ENCODE peak calls at places on chromosomes 11 and 22, in nine cellular contexts. One of them, this sample, is unnamed. For H3K4me1, the result is how much of the 10 kb centered on the place peaks cover.

GRCh38 chr22:19350947-19351346 is 59.4 kb upstream of the CLTCL1 start:
- DNase-seq in PC-9: no peak
- DNase-seq in pancreas: no peak
- DNase-seq in cardiac muscle cell: no peak
- DNase-seq in DND-41: no peak
- DNase-seq in CD8-positive, alpha-beta memory T cell: no peak
- DNase-seq in testis: no peak
- DNase-seq in left ventricle myocardium inferior: no peak
- DNase-seq in endodermal cell: no peak
- DNase-seq in this sample: no peak

GRCh38 chr11:120329556-120329955 is 4.5 kb downstream of the TLCD5 start:
- DNase-seq in PC-9: no peak
- DNase-seq in pancreas: no peak
- DNase-seq in cardiac muscle cell: no peak
- DNase-seq in DND-41: no peak
- DNase-seq in CD8-positive, alpha-beta memory T cell: no peak
- DNase-seq in testis: no peak
- DNase-seq in left ventricle myocardium inferior: no peak
- DNase-seq in endodermal cell: no peak
- DNase-seq in this sample: no peak

GRCh38 chr11:120652705-120653335 is 141.3 kb downstream of the GRIK4 start:
- DNase-seq in PC-9: no peak
- DNase-seq in pancreas: no peak
- DNase-seq in cardiac muscle cell: no peak
- DNase-seq in DND-41: peak
- DNase-seq in CD8-positive, alpha-beta memory T cell: no peak
- DNase-seq in testis: no peak
- DNase-seq in left ventricle myocardium inferior: no peak
- DNase-seq in endodermal cell: no peak
- DNase-seq in this sample: no peak

GRCh38 chr11:61152816-61153592 is 8.2 kb downstream of the VPS37C start:
- DNase-seq in PC-9: peak
- DNase-seq in pancreas: no peak
- DNase-seq in cardiac muscle cell: no peak
- DNase-seq in DND-41: no peak
- DNase-seq in CD8-positive, alpha-beta memory T cell: no peak
- DNase-seq in testis: no peak
- DNase-seq in left ventricle myocardium inferior: no peak
- DNase-seq in endodermal cell: no peak
- DNase-seq in this sample: no peak

GRCh38 chr11:123173040-123173855 is 21.8 kb downstream of the CLMP start:
- DNase-seq in PC-9: no peak
- DNase-seq in pancreas: peak
- DNase-seq in cardiac muscle cell: no peak
- DNase-seq in DND-41: no peak
- DNase-seq in CD8-positive, alpha-beta memory T cell: no peak
- DNase-seq in testis: no peak
- DNase-seq in left ventricle myocardium inferior: no peak
- DNase-seq in endodermal cell: no peak
- DNase-seq in this sample: no peak

GRCh38 chr11:104033134-104033533 is 3.3 kb upstream of the DDI1 start:
- DNase-seq in PC-9: peak
- DNase-seq in pancreas: no peak
- DNase-seq in cardiac muscle cell: no peak
- DNase-seq in DND-41: no peak
- DNase-seq in CD8-positive, alpha-beta memory T cell: no peak
- DNase-seq in testis: peak
- DNase-seq in left ventricle myocardium inferior: no peak
- DNase-seq in endodermal cell: no peak
- DNase-seq in this sample: no peak

GRCh38 chr22:25067851-25068421 is 115.4 kb downstream of the KIAA1671 start:
- DNase-seq in PC-9: no peak
- DNase-seq in pancreas: no peak
- DNase-seq in cardiac muscle cell: no peak
- DNase-seq in DND-41: peak
- DNase-seq in CD8-positive, alpha-beta memory T cell: peak
- DNase-seq in testis: no peak
- DNase-seq in left ventricle myocardium inferior: no peak
- DNase-seq in endodermal cell: no peak
- DNase-seq in this sample: peak

GRCh38 chr11:68997995-68998348 is 15.1 kb downstream of the MRGPRF start:
- DNase-seq in PC-9: no peak
- DNase-seq in pancreas: no peak
- DNase-seq in cardiac muscle cell: no peak
- DNase-seq in DND-41: no peak
- DNase-seq in CD8-positive, alpha-beta memory T cell: no peak
- DNase-seq in testis: no peak
- DNase-seq in left ventricle myocardium inferior: no peak
- DNase-seq in endodermal cell: peak
- DNase-seq in this sample: no peak

GRCh38 chr22:39388261-39389011 is 11.1 kb upstream of the TAB1 start:
- DNase-seq in PC-9: peak
- DNase-seq in pancreas: peak
- DNase-seq in cardiac muscle cell: peak
- DNase-seq in DND-41: peak
- DNase-seq in CD8-positive, alpha-beta memory T cell: peak
- DNase-seq in testis: peak
- DNase-seq in left ventricle myocardium inferior: peak
- DNase-seq in endodermal cell: peak
- DNase-seq in this sample: peak

GRCh38 chr11:120337896-120338840 is 2.0 kb downstream of the ARHGEF12 start:
- DNase-seq in PC-9: no peak
- DNase-seq in pancreas: no peak
- DNase-seq in cardiac muscle cell: peak
- DNase-seq in DND-41: no peak
- DNase-seq in CD8-positive, alpha-beta memory T cell: no peak
- DNase-seq in testis: peak
- DNase-seq in left ventricle myocardium inferior: no peak
- DNase-seq in endodermal cell: no peak
- DNase-seq in this sample: peak

GRCh38 chr11:119671048-119671447 is 58.0 kb downstream of the NECTIN1 start:
- DNase-seq in PC-9: no peak
- DNase-seq in pancreas: peak
- DNase-seq in cardiac muscle cell: no peak
- DNase-seq in DND-41: no peak
- DNase-seq in CD8-positive, alpha-beta memory T cell: no peak
- DNase-seq in testis: peak
- DNase-seq in left ventricle myocardium inferior: peak
- DNase-seq in endodermal cell: no peak
- DNase-seq in this sample: no peak

GRCh38 chr11:10305964-10306918 is 1.4 kb downstream of the ADM start:
- DNase-seq in PC-9: no peak
- DNase-seq in pancreas: no peak
- DNase-seq in cardiac muscle cell: peak
- DNase-seq in DND-41: no peak
- DNase-seq in CD8-positive, alpha-beta memory T cell: no peak
- DNase-seq in testis: no peak
- DNase-seq in left ventricle myocardium inferior: peak
- DNase-seq in endodermal cell: peak
- DNase-seq in this sample: no peak

GRCh38 chr22:26364066-26365015 is 64.7 kb upstream of the ASPHD2 start:
- DNase-seq in PC-9: peak
- DNase-seq in pancreas: peak
- DNase-seq in cardiac muscle cell: peak
- DNase-seq in DND-41: peak
- DNase-seq in CD8-positive, alpha-beta memory T cell: peak
- DNase-seq in testis: peak
- DNase-seq in left ventricle myocardium inferior: peak
- DNase-seq in endodermal cell: peak
- DNase-seq in this sample: peak

GRCh38 chr11:123690490-123690889 is 36.1 kb upstream of the SCN3B start:
- DNase-seq in PC-9: no peak
- DNase-seq in pancreas: no peak
- DNase-seq in cardiac muscle cell: no peak
- DNase-seq in DND-41: no peak
- DNase-seq in CD8-positive, alpha-beta memory T cell: no peak
- DNase-seq in testis: no peak
- DNase-seq in left ventricle myocardium inferior: no peak
- DNase-seq in endodermal cell: no peak
- DNase-seq in this sample: peak

GRCh38 chr22:31148953-31149627 is 8.8 kb upstream of the PLA2G3 start:
- DNase-seq in PC-9: peak
- DNase-seq in pancreas: peak
- DNase-seq in cardiac muscle cell: peak
- DNase-seq in DND-41: peak
- DNase-seq in CD8-positive, alpha-beta memory T cell: no peak
- DNase-seq in testis: peak
- DNase-seq in left ventricle myocardium inferior: peak
- DNase-seq in endodermal cell: peak
- DNase-seq in this sample: peak

GRCh38 chr11:82775736-82776346 is 42.2 kb upstream of the FAM181B start:
- DNase-seq in PC-9: peak
- DNase-seq in pancreas: no peak
- DNase-seq in cardiac muscle cell: peak
- DNase-seq in DND-41: peak
- DNase-seq in CD8-positive, alpha-beta memory T cell: no peak
- DNase-seq in testis: no peak
- DNase-seq in left ventricle myocardium inferior: no peak
- DNase-seq in endodermal cell: peak
- DNase-seq in this sample: peak

GRCh38 chr11:36073411-36074203 is 129.7 kb downstream of the LDLRAD3 start:
- DNase-seq in PC-9: no peak
- DNase-seq in pancreas: no peak
- DNase-seq in cardiac muscle cell: no peak
- DNase-seq in DND-41: no peak
- DNase-seq in CD8-positive, alpha-beta memory T cell: no peak
- DNase-seq in testis: no peak
- DNase-seq in left ventricle myocardium inferior: peak
- DNase-seq in endodermal cell: no peak
- DNase-seq in this sample: no peak

GRCh38 chr22:50315289-50316113 is 8.1 kb upstream of the PLXNB2 start:
- DNase-seq in PC-9: no peak
- DNase-seq in pancreas: no peak
- DNase-seq in cardiac muscle cell: no peak
- DNase-seq in DND-41: no peak
- DNase-seq in CD8-positive, alpha-beta memory T cell: no peak
- DNase-seq in testis: no peak
- DNase-seq in left ventricle myocardium inferior: no peak
- DNase-seq in endodermal cell: no peak
- DNase-seq in this sample: no peak

GRCh38 chr11:9753031-9753430 is 89.2 kb downstream of the SWAP70 start:
- DNase-seq in PC-9: no peak
- DNase-seq in pancreas: no peak
- DNase-seq in cardiac muscle cell: no peak
- DNase-seq in DND-41: no peak
- DNase-seq in CD8-positive, alpha-beta memory T cell: no peak
- DNase-seq in testis: no peak
- DNase-seq in left ventricle myocardium inferior: no peak
- DNase-seq in endodermal cell: no peak
- DNase-seq in this sample: no peak

GRCh38 chr11:118340437-118340836 is 2.1 kb downstream of the CD3D start:
- DNase-seq in PC-9: no peak
- DNase-seq in pancreas: no peak
- DNase-seq in cardiac muscle cell: no peak
- DNase-seq in DND-41: peak
- DNase-seq in CD8-positive, alpha-beta memory T cell: no peak
- DNase-seq in testis: no peak
- DNase-seq in left ventricle myocardium inferior: no peak
- DNase-seq in endodermal cell: no peak
- DNase-seq in this sample: no peak

GRCh38 chr11:118343248-118343647 is 743 bp upstream of the CD3D start:
- DNase-seq in PC-9: no peak
- DNase-seq in pancreas: no peak
- DNase-seq in cardiac muscle cell: no peak
- DNase-seq in DND-41: peak
- DNase-seq in CD8-positive, alpha-beta memory T cell: no peak
- DNase-seq in testis: no peak
- DNase-seq in left ventricle myocardium inferior: no peak
- DNase-seq in endodermal cell: no peak
- DNase-seq in this sample: no peak

GRCh38 chr11:118343981-118344521 is at the start of gene CD3G:
- DNase-seq in PC-9: no peak
- DNase-seq in pancreas: no peak
- DNase-seq in cardiac muscle cell: no peak
- DNase-seq in DND-41: peak
- DNase-seq in CD8-positive, alpha-beta memory T cell: peak
- DNase-seq in testis: no peak
- DNase-seq in left ventricle myocardium inferior: no peak
- DNase-seq in endodermal cell: no peak
- DNase-seq in this sample: peak

GRCh38 chr11:118341749-118342489 is 586 bp downstream of the CD3D start:
- DNase-seq in PC-9: no peak
- DNase-seq in pancreas: no peak
- DNase-seq in cardiac muscle cell: no peak
- DNase-seq in DND-41: peak
- DNase-seq in CD8-positive, alpha-beta memory T cell: no peak
- DNase-seq in testis: no peak
- DNase-seq in left ventricle myocardium inferior: no peak
- DNase-seq in endodermal cell: no peak
- DNase-seq in this sample: no peak

GRCh38 chr11:118342503-118343161 is at the start of gene CD3D:
- DNase-seq in PC-9: no peak
- DNase-seq in pancreas: no peak
- DNase-seq in cardiac muscle cell: no peak
- DNase-seq in DND-41: peak
- DNase-seq in CD8-positive, alpha-beta memory T cell: peak
- DNase-seq in testis: no peak
- DNase-seq in left ventricle myocardium inferior: no peak
- DNase-seq in endodermal cell: peak
- DNase-seq in this sample: peak
- H3K4me3 ChIP-seq in PC-9: no peak
- H3K4me3 ChIP-seq in pancreas: no peak
- H3K4me3 ChIP-seq in cardiac muscle cell: no peak
- H3K4me3 ChIP-seq in DND-41: peak
- H3K4me3 ChIP-seq in CD8-positive, alpha-beta memory T cell: peak
- H3K4me3 ChIP-seq in testis: no peak
- H3K4me3 ChIP-seq in left ventricle myocardium inferior: no peak
- H3K4me3 ChIP-seq in endodermal cell: no peak
- H3K4me3 ChIP-seq in this sample: peak

GRCh38 chr11:63911876-63912275 is 5.1 kb downstream of the RCOR2 start:
- DNase-seq in PC-9: no peak
- DNase-seq in pancreas: no peak
- DNase-seq in cardiac muscle cell: no peak
- DNase-seq in DND-41: no peak
- DNase-seq in CD8-positive, alpha-beta memory T cell: no peak
- DNase-seq in testis: no peak
- DNase-seq in left ventricle myocardium inferior: no peak
- DNase-seq in endodermal cell: no peak
- DNase-seq in this sample: no peak
- H3K4me1 ChIP-seq in PC-9: under half
- H3K4me1 ChIP-seq in pancreas: under half
- H3K4me1 ChIP-seq in cardiac muscle cell: under half
- H3K4me1 ChIP-seq in DND-41: under half
- H3K4me1 ChIP-seq in CD8-positive, alpha-beta memory T cell: under half
- H3K4me1 ChIP-seq in testis: under half
- H3K4me1 ChIP-seq in left ventricle myocardium inferior: half or more
- H3K4me1 ChIP-seq in endodermal cell: under half
- H3K4me1 ChIP-seq in this sample: under half

GRCh38 chr11:117313828-117314768 is 2.0 kb downstream of the BACE1 start:
- DNase-seq in PC-9: no peak
- DNase-seq in pancreas: no peak
- DNase-seq in cardiac muscle cell: no peak
- DNase-seq in DND-41: no peak
- DNase-seq in CD8-positive, alpha-beta memory T cell: no peak
- DNase-seq in testis: no peak
- DNase-seq in left ventricle myocardium inferior: no peak
- DNase-seq in endodermal cell: no peak
- DNase-seq in this sample: no peak
- H3K4me3 ChIP-seq in PC-9: no peak
- H3K4me3 ChIP-seq in pancreas: peak
- H3K4me3 ChIP-seq in cardiac muscle cell: peak
- H3K4me3 ChIP-seq in DND-41: no peak
- H3K4me3 ChIP-seq in CD8-positive, alpha-beta memory T cell: no peak
- H3K4me3 ChIP-seq in testis: no peak
- H3K4me3 ChIP-seq in left ventricle myocardium inferior: peak
- H3K4me3 ChIP-seq in endodermal cell: peak
- H3K4me3 ChIP-seq in this sample: no peak

GRCh38 chr11:128905345-128906184 is 14.4 kb downstream of the KCNJ5 start:
- DNase-seq in PC-9: peak
- DNase-seq in pancreas: peak
- DNase-seq in cardiac muscle cell: peak
- DNase-seq in DND-41: no peak
- DNase-seq in CD8-positive, alpha-beta memory T cell: peak
- DNase-seq in testis: no peak
- DNase-seq in left ventricle myocardium inferior: no peak
- DNase-seq in endodermal cell: peak
- DNase-seq in this sample: peak
- H3K4me1 ChIP-seq in PC-9: under half
- H3K4me1 ChIP-seq in pancreas: under half
- H3K4me1 ChIP-seq in cardiac muscle cell: under half
- H3K4me1 ChIP-seq in DND-41: under half
- H3K4me1 ChIP-seq in CD8-positive, alpha-beta memory T cell: under half
- H3K4me1 ChIP-seq in testis: under half
- H3K4me1 ChIP-seq in left ventricle myocardium inferior: half or more
- H3K4me1 ChIP-seq in endodermal cell: under half
- H3K4me1 ChIP-seq in this sample: under half